ENCODE peak calls at places on chromosomes 2 and 18, in five cellular contexts. Q is neuronal stem cell, I is OCI-LY7, K is PC-3, T is IMR-90. V is an unnamed sample.

GRCh38 chr2:224650815-224651439 is 65.2 kb downstream of the CCDC195 start:
- DNase-seq in Q (peak), I (peak), K (peak), T (peak), V (peak)

GRCh38 chr2:137231616-137232015 is 466.3 kb downstream of the THSD7B start:
- DNase-seq in Q (no peak), I (no peak), K (no peak), T (no peak), V (no peak)

GRCh38 chr2:189091253-189091652 is 88.3 kb downstream of the COL5A2 start:
- DNase-seq in Q (no peak), I (no peak), K (no peak), T (peak), V (no peak)

GRCh38 chr18:61774846-61775245 is 118.0 kb downstream of the RNF152 start:
- DNase-seq in Q (no peak), I (no peak), K (no peak), T (no peak), V (no peak)

GRCh38 chr2:216465580-216466197 is 33.0 kb upstream of the RPL37A start:
- DNase-seq in Q (no peak), I (no peak), K (no peak), T (no peak), V (no peak)

GRCh38 chr18:55470826-55471225 is 117.2 kb downstream of the TCF4 start:
- DNase-seq in Q (no peak), I (no peak), K (no peak), T (no peak), V (no peak)

GRCh38 chr2:160225722-160226121 is 25.6 kb upstream of the ITGB6 start:
- DNase-seq in Q (no peak), I (no peak), K (peak), T (no peak), V (no peak)

GRCh38 chr2:32135409-32135808 is 30.3 kb upstream of the SLC30A6 start:
- DNase-seq in Q (no peak), I (peak), K (peak), T (peak), V (peak)

GRCh38 chr2:206230060-206230890 is 44.2 kb upstream of the ZDBF2 start:
- DNase-seq in Q (peak), I (no peak), K (no peak), T (no peak), V (peak)

GRCh38 chr2:40400336-40400953 is 51.4 kb downstream of the SLC8A1 start:
- DNase-seq in Q (no peak), I (no peak), K (peak), T (no peak), V (no peak)
- H2AFZ ChIP-seq in Q (peak), I (no peak), K (peak), T (peak), V (peak)

GRCh38 chr2:146764301-146764700 is 1080.5 kb upstream of the ACVR2A start:
- DNase-seq in Q (no peak), I (no peak), K (peak), T (no peak), V (no peak)

DNA sequence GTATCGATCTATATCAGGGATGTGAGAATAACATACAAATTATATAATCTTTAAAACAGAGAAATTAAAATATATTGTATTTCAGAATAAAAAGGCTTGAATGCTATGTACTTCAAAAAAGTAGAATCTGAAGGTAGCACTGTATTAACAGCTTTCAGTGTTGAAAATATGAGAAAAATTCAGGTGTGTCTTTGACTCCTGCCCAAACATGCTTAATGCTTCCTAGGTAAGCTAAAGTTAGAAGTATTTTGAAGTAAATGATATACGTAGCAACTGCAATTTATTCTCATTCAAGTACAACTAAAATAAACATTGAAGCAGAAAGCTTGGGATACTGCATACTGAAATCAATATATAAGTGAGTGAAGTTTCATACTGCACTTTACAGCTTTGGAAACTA is 1082.0 kb upstream of the ACVR2A start:
- DNase-seq in Q (no peak), I (no peak), K (no peak), T (no peak), V (no peak)
- H2AFZ ChIP-seq in Q (peak), I (no peak), K (no peak), T (no peak), V (no peak)

GRCh38 chr2:181197140-181197760 is 216.8 kb downstream of the UBE2E3 start:
- DNase-seq in Q (no peak), I (no peak), K (peak), T (no peak), V (no peak)

GRCh38 chr2:181203412-181203811 is 223.0 kb downstream of the UBE2E3 start:
- DNase-seq in Q (no peak), I (no peak), K (peak), T (peak), V (peak)

GRCh38 chr2:181193550-181193949 is 213.1 kb downstream of the UBE2E3 start:
- DNase-seq in Q (no peak), I (no peak), K (no peak), T (no peak), V (no peak)

GRCh38 chr2:181196401-181196800 is 216.0 kb downstream of the UBE2E3 start:
- DNase-seq in Q (no peak), I (no peak), K (peak), T (no peak), V (no peak)

GRCh38 chr2:181198188-181198864 is 217.9 kb downstream of the UBE2E3 start:
- DNase-seq in Q (no peak), I (no peak), K (no peak), T (no peak), V (no peak)
- H2AFZ ChIP-seq in Q (no peak), I (no peak), K (no peak), T (no peak), V (peak)

DNA sequence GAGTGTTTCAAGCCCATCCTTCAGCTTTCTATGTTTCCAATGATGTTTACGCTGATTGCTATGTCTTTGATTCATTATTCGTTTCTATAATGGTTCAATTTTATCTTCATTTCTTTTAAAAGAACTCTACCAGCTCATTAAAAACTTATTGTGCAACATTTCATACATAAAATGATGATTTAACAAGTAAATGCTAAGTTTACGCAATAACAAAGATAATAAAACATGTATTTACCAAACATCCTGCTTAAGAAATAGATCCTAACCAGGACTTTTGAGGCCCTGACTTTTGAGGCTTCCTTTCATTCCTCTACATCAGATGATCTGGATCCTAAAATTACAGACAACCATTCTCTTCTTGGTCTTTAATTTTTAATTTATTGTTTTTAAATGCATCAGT is 86.5 kb upstream of the DLGAP1 start:
- DNase-seq in Q (no peak), I (no peak), K (no peak), T (no peak), V (no peak)
- H2AFZ ChIP-seq in Q (no peak), I (no peak), K (no peak), T (no peak), V (no peak)

GRCh38 chr2:235419996-235420395 is 73.8 kb upstream of the AGAP1 start:
- DNase-seq in Q (no peak), I (no peak), K (no peak), T (no peak), V (no peak)
- H2AFZ ChIP-seq in Q (no peak), I (no peak), K (no peak), T (no peak), V (no peak)

V was measured in HCT116.